ENCODE peak calls at places on chromosomes 13 and 19, in ten cellular contexts. U is stimulated activated CD8-positive, alpha-beta memory T cell treated with anti-CD3 and anti-CD28 coated beads, Interleukin-4, amount 100 ng/mL, for 4 hours; W is nucleus accumbens; E is left lung; X is head of caudate nucleus; V is naive thymus-derived CD4-positive, alpha-beta T cell; R is NCI-H2029; T is stimulated activated CD4-positive, alpha-beta T cell treated with anti-CD3 and anti-CD28 coated beads, Interleukin-1b, Interleukin-23, amount 100 ng/mL, for 4 hours; A is kidney epithelial cell; J is CD4-positive, alpha-beta T cell. N is an unnamed sample.

GRCh38 chr13:73090116-73090811 is 31.5 kb downstream of the KLF5 start:
- DNase-seq in U (no peak), W (peak), E (peak), X (peak), V (peak), R (peak), T (no peak), A (peak), J (no peak), N (no peak)

GRCh38 chr19:14416743-14417214 is 2.4 kb downstream of the DDX39A start:
- DNase-seq in U (no peak), W (no peak), E (no peak), X (no peak), V (no peak), R (no peak), T (no peak), A (no peak), J (no peak), N (no peak)

GRCh38 chr13:48954086-48954485 is 21.6 kb upstream of the FNDC3A start:
- DNase-seq in U (no peak), W (no peak), E (no peak), X (no peak), V (no peak), R (no peak), T (no peak), A (peak), J (no peak), N (no peak)

GRCh38 chr13:80533175-80533574 is 192.2 kb upstream of the SPRY2 start:
- DNase-seq in U (no peak), W (no peak), E (no peak), X (no peak), V (no peak), R (no peak), T (no peak), A (no peak), J (no peak), N (no peak)

GRCh38 chr13:107767119-107767518 is 448.2 kb downstream of the LIG4 start:
- DNase-seq in U (no peak), W (no peak), E (no peak), X (no peak), V (no peak), R (peak), T (no peak), A (no peak), J (no peak), N (peak)

GRCh38 chr19:6772028-6772865 is at the start of gene VAV1:
- DNase-seq in U (peak), W (no peak), E (peak), X (peak), V (peak), R (no peak), T (peak), A (no peak), J (peak), N (peak)

GRCh38 chr13:41334810-41335209 is 23.7 kb downstream of the NAA16 start:
- DNase-seq in U (no peak), W (no peak), E (no peak), X (no peak), V (no peak), R (no peak), T (no peak), A (no peak), J (no peak), N (no peak)

GRCh38 chr19:35995655-35995993 is 636 bp downstream of the SDHAF1 start:
- DNase-seq in U (no peak), W (no peak), E (no peak), X (no peak), V (no peak), R (no peak), T (no peak), A (no peak), J (peak), N (peak)

GRCh38 chr19:34655651-34656050 is 21.3 kb downstream of the SCGB2B2 start:
- DNase-seq in U (no peak), W (no peak), E (no peak), X (no peak), V (no peak), R (no peak), T (no peak), A (no peak), J (no peak), N (no peak)

GRCh38 chr13:42495751-42496150 is 78.2 kb upstream of the TNFSF11 start:
- DNase-seq in U (no peak), W (no peak), E (no peak), X (no peak), V (no peak), R (no peak), T (no peak), A (no peak), J (no peak), N (no peak)

GRCh38 chr19:10655457-10656312 is 1.5 kb downstream of the ILF3 start:
- DNase-seq in U (no peak), W (no peak), E (no peak), X (no peak), V (no peak), R (no peak), T (no peak), A (no peak), J (no peak), N (peak)

GRCh38 chr19:1360126-1360817 is 23.4 kb upstream of the NDUFS7 start:
- DNase-seq in U (no peak), W (no peak), E (no peak), X (no peak), V (no peak), R (no peak), T (no peak), A (no peak), J (no peak), N (no peak)

GRCh38 chr13:95660981-95661581 is 15.9 kb upstream of the DNAJC3 start:
- DNase-seq in U (no peak), W (no peak), E (no peak), X (no peak), V (peak), R (no peak), T (no peak), A (no peak), J (no peak), N (no peak)

GRCh38 chr19:14004619-14005380 is 1.3 kb downstream of the RFX1 start:
- DNase-seq in U (no peak), W (peak), E (peak), X (peak), V (no peak), R (no peak), T (no peak), A (no peak), J (no peak), N (peak)

GRCh38 chr19:43957891-43958290 is 6.9 kb downstream of the ZNF221 start:
- DNase-seq in U (no peak), W (no peak), E (no peak), X (no peak), V (no peak), R (no peak), T (no peak), A (no peak), J (no peak), N (no peak)

GRCh38 chr13:51739403-51740112 is 64.4 kb downstream of the DHRS12 start:
- DNase-seq in U (no peak), W (no peak), E (no peak), X (no peak), V (no peak), R (no peak), T (no peak), A (no peak), J (no peak), N (no peak)

GRCh38 chr19:14434157-14434501 is 1.0 kb downstream of the PKN1 start:
- DNase-seq in U (no peak), W (no peak), E (no peak), X (no peak), V (no peak), R (no peak), T (no peak), A (no peak), J (no peak), N (no peak)

GRCh38 chr19:35295792-35296462 is 4.0 kb downstream of the MAG start:
- DNase-seq in U (peak), W (no peak), E (no peak), X (no peak), V (peak), R (no peak), T (no peak), A (no peak), J (peak), N (no peak)

GRCh38 chr13:27587083-27587482 is 33.2 kb downstream of the LNX2 start:
- DNase-seq in U (no peak), W (no peak), E (no peak), X (no peak), V (no peak), R (no peak), T (no peak), A (no peak), J (no peak), N (no peak)

GRCh38 chr19:10269333-10270179 is 1.4 kb upstream of the ICAM1 start:
- DNase-seq in U (peak), W (peak), E (peak), X (peak), V (peak), R (peak), T (peak), A (no peak), J (peak), N (peak)

GRCh38 chr19:58500242-58500641 is 11.6 kb downstream of the SLC27A5 start:
- DNase-seq in U (no peak), W (no peak), E (no peak), X (no peak), V (no peak), R (no peak), T (no peak), A (no peak), J (no peak), N (no peak)

GRCh38 chr13:97367016-97367415 is 67.0 kb upstream of the RAP2A start:
- DNase-seq in U (no peak), W (no peak), E (peak), X (peak), V (no peak), R (no peak), T (no peak), A (peak), J (no peak), N (no peak)

GRCh38 chr19:40621283-40621682 is 20.1 kb downstream of the LTBP4 start:
- DNase-seq in U (no peak), W (no peak), E (no peak), X (no peak), V (no peak), R (no peak), T (no peak), A (no peak), J (no peak), N (no peak)

GRCh38 chr13:81927347-81927746 is 1586.4 kb upstream of the SPRY2 start:
- DNase-seq in U (no peak), W (no peak), E (no peak), X (no peak), V (no peak), R (no peak), T (no peak), A (no peak), J (no peak), N (no peak)

GRCh38 chr19:44732235-44733014 is 16.1 kb upstream of the BCL3 start:
- DNase-seq in U (no peak), W (no peak), E (no peak), X (no peak), V (no peak), R (no peak), T (no peak), A (no peak), J (no peak), N (no peak)

GRCh38 chr19:34220472-34221063 is 33.8 kb upstream of the GARRE1 start:
- DNase-seq in U (peak), W (peak), E (peak), X (peak), V (peak), R (peak), T (peak), A (no peak), J (peak), N (peak)

GRCh38 chr19:49952906-49953305 is 8.1 kb downstream of the SIGLEC11 start:
- DNase-seq in U (no peak), W (no peak), E (no peak), X (no peak), V (no peak), R (no peak), T (no peak), A (no peak), J (no peak), N (no peak)

GRCh38 chr13:50214514-50214913 is 199.3 kb downstream of the KCNRG start:
- DNase-seq in U (no peak), W (no peak), E (no peak), X (no peak), V (no peak), R (no peak), T (no peak), A (no peak), J (no peak), N (no peak)

GRCh38 chr13:97257800-97258799 is 36.0 kb downstream of the MBNL2 start:
- DNase-seq in U (no peak), W (no peak), E (no peak), X (no peak), V (no peak), R (no peak), T (no peak), A (peak), J (no peak), N (peak)

GRCh38 chr19:4354897-4355296 is 11.5 kb downstream of the MPND start:
- DNase-seq in U (no peak), W (no peak), E (no peak), X (no peak), V (no peak), R (no peak), T (no peak), A (no peak), J (no peak), N (no peak)

GRCh38 chr13:59734393-59734792 is 429.3 kb downstream of the DIAPH3 start:
- DNase-seq in U (no peak), W (no peak), E (no peak), X (no peak), V (no peak), R (no peak), T (no peak), A (no peak), J (no peak), N (no peak)

N was measured in adrenal gland.